ENCODE peak calls at places on chromosomes 11 and 22, in four cellular contexts. E is GM12878, J is HEK293T, O is HepG2. X is an unnamed sample.

GRCh38 chr22:43889366-43890253 is 2.2 kb downstream of the PNPLA5 start:
- DNase-seq in O (no peak), J (no peak), E (no peak), X (no peak)

GRCh38 chr11:8092587-8093424 is 11.8 kb downstream of the TUB start:
- DNase-seq in O (peak), E (no peak), J (peak), X (peak)

GRCh38 chr11:73478737-73479347 is 102.6 kb downstream of the RELT start:
- DNase-seq in J (peak), O (peak), E (no peak), X (peak)

GRCh38 chr11:84722583-84723108 is 904.5 kb downstream of the DLG2 start:
- DNase-seq in O (no peak), E (no peak), J (no peak), X (no peak)

GRCh38 chr11:65224939-65225283 is 36.9 kb upstream of the POLA2 start:
- DNase-seq in E (no peak), J (no peak), O (no peak), X (peak)

GRCh38 chr22:46976598-46976997 is 214.1 kb downstream of the TBC1D22A start:
- DNase-seq in E (no peak), O (no peak), J (no peak), X (no peak)

GRCh38 chr22:22030493-22031182 is 48.1 kb upstream of the TOP3B start:
- DNase-seq in J (peak), E (peak), O (peak), X (peak)

GRCh38 chr22:37225481-37225880 is 13.2 kb upstream of the SSTR3 start:
- DNase-seq in J (no peak), O (no peak), E (no peak), X (no peak)

GRCh38 chr11:7019500-7020182 is 505 bp downstream of the ZNF214 start:
- DNase-seq in J (peak), E (no peak), O (no peak), X (no peak)

GRCh38 chr22:43537019-43537585 is 125.3 kb downstream of the MPPED1 start:
- DNase-seq in J (no peak), E (no peak), O (peak), X (peak)

GRCh38 chr11:30596832-30597231 is 10.7 kb upstream of the MPPED2 start:
- DNase-seq in J (no peak), E (no peak), O (no peak), X (no peak)

GRCh38 chr11:41175304-41175972 is 284.0 kb downstream of the LRRC4C start:
- DNase-seq in J (no peak), O (no peak), E (no peak), X (no peak)

GRCh38 chr11:44780940-44781631 is 54.3 kb downstream of the TSPAN18 start:
- DNase-seq in E (no peak), O (no peak), J (no peak), X (peak)

GRCh38 chr22:46087816-46088277 is 62.5 kb upstream of the PPARA start:
- DNase-seq in J (no peak), E (no peak), O (no peak), X (peak)

GRCh38 chr22:29797351-29797750 is 30.2 kb downstream of the UQCR10 start:
- DNase-seq in O (no peak), E (peak), J (no peak), X (no peak)

GRCh38 chr22:45242778-45243191 is 2.1 kb upstream of the KIAA0930 start:
- DNase-seq in E (no peak), O (peak), J (no peak), X (no peak)

GRCh38 chr11:130215531-130216220 is 56.1 kb downstream of the ST14 start:
- DNase-seq in O (no peak), J (no peak), E (no peak), X (no peak)

GRCh38 chr11:1749787-1750351 is 526 bp downstream of the IFITM10 start:
- DNase-seq in J (no peak), E (no peak), O (no peak), X (no peak)

GRCh38 chr11:2891901-2892214 is 6.3 kb upstream of the CDKN1C start:
- DNase-seq in E (no peak), O (peak), J (no peak), X (no peak)

GRCh38 chr11:86155210-86155844 is 86.4 kb upstream of the PICALM start:
- DNase-seq in J (no peak), O (no peak), E (no peak), X (no peak)

GRCh38 chr11:12316432-12316831 is 60.9 kb upstream of the PARVA start:
- DNase-seq in E (no peak), J (no peak), O (no peak), X (no peak)

GRCh38 chr22:49962751-49963646 is 2.4 kb downstream of the PIM3 start:
- DNase-seq in E (no peak), O (no peak), J (no peak), X (no peak)

GRCh38 chr11:59173080-59173963 is 1.4 kb downstream of the DTX4 start:
- DNase-seq in E (no peak), O (peak), J (no peak), X (no peak)
- TF ChIP-seq TARDBP in E (peak), O (no peak), J (no peak), X (no peak)

GRCh38 chr11:72000591-72000867 is 1.8 kb downstream of the IL18BP start:
- DNase-seq in E (no peak), J (no peak), O (no peak), X (no peak)
- TF ChIP-seq TARDBP in E (no peak), J (no peak), O (no peak), X (no peak)

GRCh38 chr11:95919514-95919913 is 4.4 kb downstream of the MTMR2 start:
- DNase-seq in J (no peak), O (no peak), E (no peak), X (no peak)

GRCh38 chr11:95918056-95918455 is 5.9 kb downstream of the MTMR2 start:
- DNase-seq in O (no peak), J (no peak), E (no peak), X (no peak)

GRCh38 chr11:95918720-95919119 is 5.2 kb downstream of the MTMR2 start:
- DNase-seq in J (no peak), E (no peak), O (no peak), X (no peak)

GRCh38 chr11:95916049-95916448 is 7.9 kb downstream of the MTMR2 start:
- DNase-seq in O (no peak), J (no peak), E (no peak), X (no peak)

GRCh38 chr11:95917188-95918036 is 6.5 kb downstream of the MTMR2 start:
- DNase-seq in O (no peak), J (peak), E (no peak), X (no peak)
- TF ChIP-seq TARDBP in O (no peak), J (no peak), E (no peak), X (no peak)

GRCh38 chr11:134559617-134559992 is 147.6 kb upstream of the B3GAT1 start:
- DNase-seq in O (no peak), J (no peak), E (no peak), X (no peak)
- TF ChIP-seq TARDBP in O (no peak), J (no peak), E (no peak), X (no peak)

GRCh38 chr22:23178512-23179254 is 1.6 kb upstream of the BCR start:
- DNase-seq in J (peak), E (no peak), O (no peak), X (peak)
- TF ChIP-seq TARDBP in J (no peak), E (no peak), O (no peak), X (no peak)

GRCh38 chr11:66951927-66952337 is 6.3 kb downstream of the PC start:
- DNase-seq in E (no peak), J (no peak), O (no peak), X (no peak)
- TF ChIP-seq TARDBP in E (no peak), J (no peak), O (no peak), X (no peak)

DNA sequence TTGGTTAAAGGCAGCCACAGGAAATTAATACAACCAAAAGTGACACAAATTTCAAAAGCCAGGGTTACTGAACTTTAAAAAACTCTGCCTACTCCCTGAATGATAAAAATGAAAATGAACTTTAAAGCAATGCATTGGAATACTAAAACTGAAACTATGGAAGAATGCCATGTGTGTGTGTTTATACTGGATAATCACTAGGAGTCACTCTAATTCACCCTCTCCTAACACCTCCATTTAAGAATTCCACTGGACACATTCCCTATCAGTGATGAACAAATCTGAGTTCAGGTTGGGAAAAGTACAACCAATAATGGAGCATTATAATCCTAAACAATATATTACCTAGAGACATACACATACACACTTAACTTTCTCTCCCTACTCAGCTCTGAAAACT is 27.5 kb upstream of the PLAAT3 start:
- DNase-seq in E (no peak), J (no peak), O (no peak), X (no peak)
- TF ChIP-seq TARDBP in E (no peak), J (no peak), O (no peak), X (no peak)

GRCh38 chr11:15361316-15361715 is 246.6 kb downstream of the INSC start:
- DNase-seq in E (no peak), J (no peak), O (no peak), X (no peak)
- TF ChIP-seq TARDBP in E (no peak), J (no peak), O (no peak), X (no peak)

DNA sequence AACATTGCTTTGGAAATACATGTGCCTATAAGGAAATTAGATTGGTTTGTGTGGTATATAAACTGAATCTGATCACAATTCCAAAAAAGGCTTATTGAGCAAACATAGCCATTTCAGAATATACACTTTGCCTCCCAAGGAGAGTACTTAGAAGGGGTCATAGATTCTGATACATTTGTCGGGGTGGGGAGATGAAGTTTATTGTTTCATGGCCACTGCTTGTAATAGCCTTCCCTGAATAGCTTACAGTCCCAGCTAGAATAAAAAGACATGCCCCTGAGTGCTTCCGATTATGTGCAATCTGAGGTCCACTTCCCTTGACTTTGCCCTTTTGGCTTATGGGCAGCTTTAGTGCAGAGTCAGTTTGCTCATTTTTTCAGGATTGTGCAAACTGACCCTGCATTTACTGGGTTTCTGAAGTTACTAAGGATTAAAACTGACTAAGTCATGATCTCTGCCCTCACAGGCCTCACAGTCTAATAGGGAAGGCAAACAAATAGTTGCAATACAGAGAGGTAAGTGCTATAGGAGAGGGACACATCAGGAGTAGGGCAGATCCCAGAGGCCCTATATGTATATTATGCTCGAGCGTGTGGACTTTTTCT is 184.2 kb downstream of the BLID start:
- DNase-seq in O (peak), E (no peak), J (no peak), X (no peak)
- TF ChIP-seq TARDBP in O (peak), E (no peak), J (no peak), X (no peak)

X was measured in K562.